ENCODE peak calls at places on chromosomes 4 and X, in five cellular contexts. W, Y, T, Q and R are unnamed samples.

GRCh38 chrX:87728459-87728858 is 210.9 kb downstream of the KLHL4 start:
- DNase-seq in Y (no peak), T (no peak), W (no peak), Q (no peak), R (no peak)

GRCh38 chr4:158080354-158080753 is 92.5 kb downstream of the GASK1B start:
- DNase-seq in W (no peak), Y (no peak), Q (no peak), T (no peak), R (no peak)

GRCh38 chr4:84401669-84402068 is 97.4 kb downstream of the NKX6-1 start:
- DNase-seq in T (no peak), Q (no peak), W (no peak), Y (no peak), R (no peak)

GRCh38 chr4:139969635-139970266 is 184.2 kb downstream of the MAML3 start:
- DNase-seq in T (no peak), Y (no peak), W (no peak), Q (no peak), R (no peak)

GRCh38 chr4:27915822-27916221 is 1055.2 kb downstream of the STIM2 start:
- DNase-seq in W (no peak), T (no peak), Q (no peak), Y (no peak), R (no peak)

GRCh38 chr4:107348188-107348872 is 312.2 kb upstream of the DKK2 start:
- DNase-seq in W (no peak), Y (no peak), T (no peak), Q (no peak), R (no peak)

GRCh38 chrX:1487401-1487800 is 34.7 kb upstream of the ASMTL start:
- DNase-seq in Q (peak; percentile 16), Y (no peak), W (no peak), T (no peak), R (no peak)

GRCh38 chr4:142544014-142544413 is 302.1 kb downstream of the INPP4B start:
- DNase-seq in T (no peak), Q (no peak), W (no peak), Y (no peak), R (no peak)

GRCh38 chrX:104335765-104336164 is 81.0 kb upstream of the ESX1 start:
- DNase-seq in W (no peak), Y (no peak), T (no peak), Q (no peak), R (no peak)

GRCh38 chrX:15334561-15334960 is 762 bp downstream of the PIGA start:
- DNase-seq in Q (no peak), Y (no peak), W (no peak), T (no peak), R (no peak)

GRCh38 chr4:37928421-37928820 is 31.8 kb upstream of the PTTG2 start:
- DNase-seq in W (no peak), Y (no peak), Q (no peak), T (no peak), R (no peak)

GRCh38 chr4:84965558-84966381 is 720 bp downstream of the WDFY3 start:
- DNase-seq in Q (peak; percentile 40), T (peak; percentile 68), W (no peak), Y (peak; percentile 74), R (peak; percentile 83)

GRCh38 chrX:11097920-11098319 is 13.2 kb upstream of the HCCS start:
- DNase-seq in T (no peak), Q (no peak), Y (no peak), W (no peak), R (no peak)

GRCh38 chrX:128929281-128930057 is 593.8 kb downstream of the SMARCA1 start:
- DNase-seq in W (no peak), T (no peak), Y (no peak), Q (no peak), R (no peak)

GRCh38 chr4:112664611-112665010 is 27.7 kb downstream of the LARP7 start:
- DNase-seq in W (no peak), Q (no peak), T (no peak), Y (no peak), R (no peak)

GRCh38 chrX:44897539-44897938 is 24.6 kb downstream of the KDM6A start:
- DNase-seq in T (no peak), Y (no peak), W (no peak), Q (no peak), R (no peak)

GRCh38 chr4:100517864-100518341 is at the start of gene EMCN:
- DNase-seq in Q (no peak), Y (no peak), W (no peak), T (no peak), R (no peak)

GRCh38 chr4:152278505-152279301 is 257.2 kb downstream of the FBXW7 start:
- DNase-seq in Y (no peak), Q (peak; percentile 49), T (peak; percentile 47), W (no peak), R (no peak)

GRCh38 chr4:83644677-83645639 is 109.0 kb downstream of the GPAT3 start:
- DNase-seq in W (no peak), Q (no peak), Y (no peak), T (no peak), R (no peak)

GRCh38 chr4:154511990-154512389 is 20.4 kb upstream of the DCHS2 start:
- DNase-seq in Q (no peak), T (no peak), W (no peak), Y (no peak), R (no peak)

GRCh38 chrX:115896362-115896761 is 274.2 kb upstream of the AGTR2 start:
- DNase-seq in W (no peak), Q (no peak), T (no peak), Y (peak; percentile 13), R (no peak)

GRCh38 chr4:121189811-121190210 is 25.7 kb upstream of the TNIP3 start:
- DNase-seq in Y (no peak), W (no peak), Q (no peak), T (no peak), R (no peak)

GRCh38 chr4:151561551-151562256 is 152.7 kb downstream of the FHIP1A start:
- DNase-seq in Y (no peak), Q (no peak), T (no peak), W (no peak), R (no peak)

GRCh38 chr4:152431287-152431686 is 104.6 kb downstream of the FBXW7 start:
- DNase-seq in Y (no peak), Q (no peak), W (no peak), T (no peak), R (no peak)

GRCh38 chr4:44914223-44914622 is 187.9 kb upstream of the GNPDA2 start:
- DNase-seq in Q (no peak), T (no peak), Y (no peak), W (no peak), R (no peak)

GRCh38 chr4:77184961-77185360 is 28.0 kb downstream of the CCNG2 start:
- DNase-seq in Q (no peak), T (no peak), W (no peak), Y (no peak), R (no peak)

GRCh38 chr4:81836716-81837115 is 365.0 kb upstream of the RASGEF1B start:
- DNase-seq in Q (no peak), W (no peak), T (no peak), Y (no peak), R (no peak)

GRCh38 chr4:39889226-39889625 is 88.5 kb downstream of the PDS5A start:
- DNase-seq in Y (no peak), Q (no peak), T (no peak), W (no peak), R (no peak)

GRCh38 chrX:69603566-69604194 is 12.2 kb upstream of the EDA start:
- DNase-seq in Y (no peak), T (no peak), W (no peak), Q (no peak), R (no peak)

GRCh38 chr4:147617841-147618421 is 734 bp downstream of the TMEM184C start:
- DNase-seq in T (no peak), Q (no peak), W (no peak), Y (no peak), R (no peak)

GRCh38 chr4:89492476-89493110 is 185.0 kb upstream of the GPRIN3 start:
- DNase-seq in T (no peak), Y (no peak), Q (no peak), W (no peak), R (no peak)

GRCh38 chr4:2886622-2887021 is 43.0 kb downstream of the ADD1 start:
- DNase-seq in Y (no peak), W (no peak), Q (no peak), T (no peak), R (no peak)

GRCh38 chrX:133749951-133750350 is 235.4 kb downstream of the GPC3 start:
- DNase-seq in T (no peak), Q (no peak), W (no peak), Y (no peak), R (no peak)

GRCh38 chr4:71944956-71945355 is 86.8 kb upstream of the NPFFR2 start:
- DNase-seq in Y (no peak), Q (no peak), T (no peak), W (no peak), R (no peak)

GRCh38 chr4:71938776-71939175 is 93.0 kb upstream of the NPFFR2 start:
- DNase-seq in T (no peak), Q (no peak), W (no peak), Y (no peak), R (no peak)

GRCh38 chr4:71945791-71946190 is 86.0 kb upstream of the NPFFR2 start:
- DNase-seq in W (no peak), Y (no peak), Q (no peak), T (no peak), R (no peak)

GRCh38 chr4:71941001-71941400 is 90.8 kb upstream of the NPFFR2 start:
- DNase-seq in Q (no peak), Y (no peak), W (no peak), T (no peak), R (no peak)
- TF ChIP-seq CTCF in Q (no peak), Y (no peak), W (no peak), T (peak; percentile 32), R (peak; percentile 27)

DNA sequence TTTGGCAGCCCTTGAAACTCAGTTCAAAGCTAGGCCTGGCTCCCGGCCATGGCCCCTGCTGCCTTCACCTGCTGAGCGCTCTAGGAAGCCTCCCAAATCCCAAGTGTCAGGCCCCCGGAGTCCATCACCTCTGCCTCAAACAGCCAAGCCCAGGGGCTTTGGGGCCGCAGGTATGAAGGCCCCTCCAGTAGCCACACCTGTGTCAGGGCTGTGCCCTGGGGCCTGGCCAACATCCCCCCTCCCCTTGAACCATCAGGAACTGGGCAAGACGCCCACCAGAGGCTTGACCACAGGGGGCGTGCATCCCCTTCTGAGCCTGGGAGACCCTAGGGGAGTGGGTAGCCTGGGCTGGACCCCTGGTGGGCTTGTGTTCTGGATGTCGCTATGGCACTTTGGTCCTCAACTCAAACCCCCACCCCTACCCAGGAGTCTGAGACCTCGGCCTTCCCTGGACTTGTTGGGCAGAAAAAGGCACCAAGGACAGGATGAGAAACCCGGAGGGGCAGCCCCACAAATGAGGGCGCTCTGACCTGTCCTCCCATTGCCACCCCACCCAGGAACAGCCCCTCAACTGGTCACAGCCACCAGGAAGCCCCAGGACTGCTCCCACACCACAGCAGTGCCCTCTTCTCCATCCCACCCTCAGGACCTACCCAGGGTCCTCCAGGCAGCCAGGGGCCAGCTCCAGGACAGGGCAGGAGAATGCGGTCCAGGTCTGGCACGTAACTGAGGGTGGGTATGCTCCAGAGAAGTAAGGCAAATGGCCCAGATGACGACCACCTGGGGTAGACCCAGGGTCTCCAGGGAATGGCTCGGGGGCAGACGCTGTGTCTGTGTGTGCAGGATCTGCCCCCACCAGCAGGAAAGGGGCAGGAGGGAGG is 4.2 kb upstream of the SLBP start:
- DNase-seq in T (no peak), W (no peak), Y (no peak), Q (no peak), R (peak; percentile 52)
- H3K4me1 ChIP-seq in T (peaks cover 51% of the 10 kb centered on the region), W (peaks cover 9% of the 10 kb centered on the region), Y (peaks cover 41% of the 10 kb centered on the region), Q (peaks cover 57% of the 10 kb centered on the region), R (peaks cover 34% of the 10 kb centered on the region)

GRCh38 chr4:73660808-73661207 is 40.6 kb upstream of the RASSF6 start:
- DNase-seq in Q (no peak), W (no peak), Y (no peak), T (no peak), R (no peak)
- H3K27ac ChIP-seq in Q (no peak overlapping the region), W (no peak overlapping the region), Y (no peak overlapping the region), T (no peak overlapping the region), R (no peak overlapping the region)

GRCh38 chr4:7194251-7195137 is 2.2 kb downstream of the SORCS2 start:
- DNase-seq in T (peak; percentile 83), W (no peak), Y (peak; percentile 50), Q (peak; percentile 74), R (peak; percentile 90)
- TF ChIP-seq CTCF in T (peak; percentile 58), W (no peak), Y (peak; percentile 39), Q (peak; percentile 43), R (peak; percentile 53)